ENCODE peak calls at places on chromosome 7, in five cellular contexts. E, F, N, S and P are unnamed samples.

GRCh38 chr7:106346678-106347217 is 62.0 kb upstream of the NAMPT start:
- DNase-seq in E (peak), F (no peak), N (peak), S (peak), P (peak)

GRCh38 chr7:140641532-140642191 is 1.0 kb upstream of the DENND2A start:
- DNase-seq in E (no peak), F (peak), N (no peak), S (no peak), P (peak)

GRCh38 chr7:157168571-157168970 is 29.8 kb downstream of the UBE3C start:
- DNase-seq in E (no peak), F (no peak), N (no peak), S (no peak), P (no peak)

GRCh38 chr7:64515330-64515729 is 47.5 kb downstream of the ZNF680 start:
- DNase-seq in E (peak), F (no peak), N (no peak), S (no peak), P (peak)

GRCh38 chr7:18555120-18555519 is 59.6 kb downstream of the HDAC9 start:
- DNase-seq in E (peak), F (no peak), N (peak), S (peak), P (peak)

GRCh38 chr7:77238703-77239136 is 39.1 kb upstream of the FGL2 start:
- DNase-seq in E (no peak), F (no peak), N (no peak), S (no peak), P (no peak)

GRCh38 chr7:22052221-22052639 is 106.5 kb upstream of the CDCA7L start:
- DNase-seq in E (peak), F (no peak), N (no peak), S (no peak), P (peak)

GRCh38 chr7:113086431-113086888 is at the start of gene GPR85:
- DNase-seq in E (peak), F (peak), N (peak), S (peak), P (peak)

GRCh38 chr7:78970440-78970916 is 483.0 kb downstream of the MAGI2 start:
- DNase-seq in E (no peak), F (no peak), N (peak), S (peak), P (no peak)

GRCh38 chr7:41698726-41699125 is 4.2 kb downstream of the INHBA start:
- DNase-seq in E (peak), F (no peak), N (peak), S (peak), P (peak)

GRCh38 chr7:92634924-92635519 is 44.8 kb upstream of the FAM133B start:
- DNase-seq in E (peak), F (no peak), N (peak), S (peak), P (peak)

GRCh38 chr7:101572156-101572555 is 56.9 kb downstream of the MYL10 start:
- DNase-seq in E (no peak), F (no peak), N (no peak), S (no peak), P (no peak)

GRCh38 chr7:141071855-141072547 is 1.9 kb upstream of the TMEM178B start:
- DNase-seq in E (no peak), F (peak), N (no peak), S (no peak), P (no peak)

GRCh38 chr7:75945297-75946168 is 30.6 kb downstream of the POR start:
- DNase-seq in E (peak), F (no peak), N (peak), S (no peak), P (peak)

GRCh38 chr7:44959956-44960640 is 18.7 kb downstream of the MYO1G start:
- DNase-seq in E (no peak), F (peak), N (no peak), S (no peak), P (no peak)

GRCh38 chr7:117560030-117560429 is 80.2 kb downstream of the CFTR start:
- DNase-seq in E (no peak), F (no peak), N (no peak), S (no peak), P (no peak)

GRCh38 chr7:47794016-47794415 is 154.2 kb downstream of the PKD1L1 start:
- DNase-seq in E (no peak), F (no peak), N (no peak), S (no peak), P (no peak)

GRCh38 chr7:47791682-47792081 is 156.6 kb downstream of the PKD1L1 start:
- DNase-seq in E (no peak), F (no peak), N (no peak), S (no peak), P (no peak)

GRCh38 chr7:47796347-47796746 is 151.9 kb downstream of the PKD1L1 start:
- DNase-seq in E (peak), F (no peak), N (no peak), S (no peak), P (no peak)

GRCh38 chr7:47795631-47796030 is 152.6 kb downstream of the PKD1L1 start:
- DNase-seq in E (peak), F (no peak), N (peak), S (peak), P (peak)

GRCh38 chr7:47792521-47793121 is 155.6 kb downstream of the PKD1L1 start:
- DNase-seq in E (no peak), F (no peak), N (no peak), S (no peak), P (peak)
- TF ChIP-seq CTCF in E (peak), F (peak), N (peak), S (peak), P (peak)

GRCh38 chr7:16645593-16646426 is at the start of the genes ANKMY2 and BZW2:
- DNase-seq in E (peak), F (peak), N (peak), S (peak), P (peak)
- TF ChIP-seq CTCF in E (no peak), F (no peak), N (no peak), S (no peak), P (no peak)

GRCh38 chr7:34425194-34425593 is 232.8 kb upstream of the NPSR1 start:
- DNase-seq in E (no peak), F (no peak), N (no peak), S (no peak), P (no peak)

GRCh38 chr7:34425631-34426384 is 232.2 kb upstream of the NPSR1 start:
- DNase-seq in E (no peak), F (no peak), N (no peak), S (no peak), P (no peak)

GRCh38 chr7:34430456-34430855 is 227.6 kb upstream of the NPSR1 start:
- DNase-seq in E (peak), F (no peak), N (peak), S (peak), P (peak)
- TF ChIP-seq CTCF in E (peak), F (peak), N (peak), S (peak), P (peak)

DNA sequence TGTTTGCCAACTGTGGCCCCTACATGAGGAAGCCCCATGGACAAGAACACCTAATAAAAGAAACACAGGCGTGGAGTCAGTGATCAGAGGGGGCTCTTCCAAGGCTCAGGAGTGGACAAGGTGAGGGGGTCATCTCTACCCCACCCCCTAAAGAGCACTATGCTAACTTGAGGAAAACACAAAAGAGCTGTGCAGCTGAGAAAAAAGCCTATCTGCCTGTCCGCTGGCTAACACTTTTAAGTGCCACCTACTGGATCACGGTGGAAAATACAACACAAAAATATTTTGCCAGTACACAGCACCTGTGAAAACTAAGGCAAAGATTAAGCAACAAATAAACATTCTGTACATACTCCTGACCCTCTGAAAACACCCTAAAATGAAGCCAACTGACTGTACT is 53.1 kb upstream of the COBL start:
- DNase-seq in E (no peak), F (no peak), N (peak), S (peak), P (peak)
- TF ChIP-seq CTCF in E (peak), F (peak), N (peak), S (peak), P (peak)

GRCh38 chr7:30474485-30474884 is 4.1 kb downstream of the NOD1 start:
- DNase-seq in E (no peak), F (no peak), N (no peak), S (no peak), P (no peak)

GRCh38 chr7:30476401-30477145 is 2.0 kb downstream of the NOD1 start:
- DNase-seq in E (no peak), F (no peak), N (peak), S (no peak), P (no peak)

GRCh38 chr7:30475580-30475979 is 3.0 kb downstream of the NOD1 start:
- DNase-seq in E (peak), F (no peak), N (peak), S (no peak), P (no peak)

GRCh38 chr7:30474893-30475292 is 3.7 kb downstream of the NOD1 start:
- DNase-seq in E (peak), F (no peak), N (peak), S (peak), P (peak)

DNA sequence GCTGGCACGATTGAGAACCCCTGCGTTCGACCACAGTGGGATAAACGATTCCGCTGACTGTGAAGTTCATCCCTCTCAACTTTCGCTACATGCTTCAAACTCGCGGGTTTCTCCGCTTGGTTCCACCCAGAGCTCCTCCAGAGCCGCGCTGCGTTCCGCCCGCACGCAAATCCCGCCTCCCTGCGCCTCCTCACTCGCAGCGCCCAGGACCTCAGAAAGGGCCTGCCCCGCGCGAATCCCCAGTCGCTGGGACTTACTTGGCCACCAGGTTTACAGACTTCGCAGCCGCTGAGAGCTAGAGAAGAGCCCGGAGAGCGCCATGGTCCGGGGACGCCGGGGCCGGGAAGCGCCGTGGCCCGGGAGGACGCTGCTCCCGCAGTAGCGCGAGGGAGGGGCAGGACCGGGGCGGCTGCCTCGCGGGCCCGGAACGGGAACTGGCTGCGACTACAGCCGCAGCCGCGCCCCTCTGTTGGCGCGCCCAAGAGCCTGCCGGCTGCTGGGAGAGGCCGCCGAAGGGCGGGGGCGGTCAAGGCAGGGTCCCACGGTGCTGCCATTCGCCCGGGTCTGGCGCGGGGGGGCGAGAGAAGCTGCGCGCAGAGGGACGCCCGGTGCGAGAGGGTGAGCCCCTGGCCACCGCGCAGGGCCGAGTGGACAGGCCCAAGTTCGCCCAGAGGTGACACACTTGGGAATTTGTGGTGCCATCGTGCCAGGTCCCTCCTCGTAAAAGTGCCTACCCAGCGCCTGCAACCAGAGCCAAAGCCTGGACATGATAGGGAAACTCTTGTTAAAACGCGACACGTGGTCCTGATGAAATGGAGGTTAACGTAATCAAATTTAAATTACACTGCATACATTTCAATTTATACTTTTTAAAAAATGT is at the start of gene NOD1:
- DNase-seq in E (peak), F (peak), N (peak), S (peak), P (peak)
- TF ChIP-seq CTCF in E (peak), F (peak), N (no peak), S (peak), P (peak)

DNA sequence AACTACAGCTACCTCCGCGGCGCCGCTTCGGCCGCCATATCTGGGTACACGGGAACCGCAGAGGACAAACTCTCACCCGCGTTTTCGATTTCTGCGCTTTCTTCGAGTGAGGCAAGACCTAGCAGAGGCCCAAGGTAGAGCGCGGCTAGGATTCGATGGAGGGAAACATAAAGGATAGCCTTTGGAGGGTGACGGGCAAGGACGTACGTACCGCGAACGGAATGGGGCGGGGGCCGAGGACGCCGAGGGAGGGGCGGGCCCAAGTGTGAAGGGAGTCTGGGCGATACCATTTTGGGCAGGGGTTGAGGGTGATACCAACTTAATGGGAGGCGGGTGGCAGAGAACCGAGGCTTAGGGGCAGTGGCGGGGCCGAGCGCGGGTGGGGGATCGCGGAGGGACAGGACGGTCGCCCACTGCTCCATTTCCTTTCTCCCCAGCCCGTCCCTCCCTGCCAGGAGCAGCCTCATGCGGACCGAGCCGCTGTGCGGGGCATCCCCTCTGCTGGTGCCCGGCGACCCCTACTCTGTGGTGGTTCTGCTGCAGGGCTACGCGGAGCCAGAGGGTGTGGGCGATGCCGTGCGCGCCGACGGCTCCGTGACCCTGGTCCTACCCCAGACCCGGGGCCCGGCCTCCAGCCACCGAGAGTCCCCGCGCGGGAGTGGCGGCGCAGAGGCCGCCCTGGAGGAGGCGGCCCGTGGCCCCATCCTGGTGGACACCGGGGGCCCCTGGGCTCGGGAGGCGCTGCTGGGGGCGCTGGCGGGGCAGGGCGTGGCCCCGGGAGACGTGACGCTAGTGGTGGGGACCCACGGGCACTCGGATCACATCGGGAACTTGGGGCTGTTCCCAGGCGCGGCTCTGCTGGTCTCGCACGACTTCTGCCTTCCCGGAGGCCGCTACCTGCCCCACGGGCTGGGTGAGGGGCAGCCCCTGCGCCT is at the start of gene MBLAC1:
- DNase-seq in E (peak), F (peak), N (peak), S (peak), P (peak)
- TF ChIP-seq CTCF in E (no peak), F (no peak), N (no peak), S (no peak), P (no peak)

GRCh38 chr7:23358152-23358674 is 59.1 kb downstream of the MALSU1 start:
- DNase-seq in E (no peak), F (no peak), N (no peak), S (no peak), P (no peak)

GRCh38 chr7:23353172-23353571 is 54.0 kb downstream of the MALSU1 start:
- DNase-seq in E (peak), F (no peak), N (no peak), S (no peak), P (no peak)

GRCh38 chr7:23356726-23357125 is 57.6 kb downstream of the MALSU1 start:
- DNase-seq in E (peak), F (no peak), N (peak), S (no peak), P (peak)

GRCh38 chr7:23356168-23356567 is 57.0 kb downstream of the MALSU1 start:
- DNase-seq in E (no peak), F (no peak), N (no peak), S (no peak), P (no peak)

GRCh38 chr7:23357190-23358093 is 58.3 kb downstream of the MALSU1 start:
- DNase-seq in E (peak), F (no peak), N (peak), S (peak), P (peak)
- TF ChIP-seq CTCF in E (no peak), F (peak), N (peak), S (no peak), P (peak)

DNA sequence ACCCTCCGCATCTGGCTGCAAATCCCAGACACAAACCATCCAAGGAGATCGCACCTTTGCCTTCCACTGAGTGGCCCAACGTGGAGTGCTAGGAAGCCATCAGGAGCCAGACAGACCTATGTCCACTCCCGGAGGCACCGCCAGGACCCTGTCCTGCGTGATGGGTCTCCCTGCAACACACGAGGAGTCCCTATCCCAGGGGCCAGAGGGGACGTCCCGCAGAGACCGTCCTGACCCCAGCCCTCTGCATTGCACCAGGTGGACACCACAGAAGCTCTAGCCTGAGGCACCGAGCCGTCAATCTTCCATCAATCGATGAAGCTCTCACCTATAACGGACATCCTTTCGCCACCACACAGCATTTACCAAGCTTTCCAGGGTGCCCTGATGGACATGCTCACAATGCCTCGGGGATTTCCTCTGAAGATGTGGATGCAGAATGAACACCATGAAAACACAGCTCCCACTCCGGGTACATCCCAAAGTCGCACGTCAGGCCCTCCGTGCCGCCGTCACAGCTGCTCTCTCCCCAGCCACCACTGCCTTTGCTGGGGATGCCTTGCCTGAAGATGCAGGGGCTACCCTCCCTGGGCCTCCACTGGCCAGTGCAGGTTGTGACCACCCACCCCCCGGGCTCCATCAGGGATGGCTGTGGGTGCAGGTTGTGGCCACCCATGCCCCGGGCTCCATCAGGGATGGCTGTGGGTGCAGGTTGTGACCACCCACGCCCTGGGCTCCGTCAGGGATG is 54.1 kb downstream of the PTPRN2 start:
- DNase-seq in E (no peak), F (no peak), N (no peak), S (no peak), P (no peak)
- TF ChIP-seq CTCF in E (no peak), F (no peak), N (no peak), S (no peak), P (no peak)